ENCODE peak calls at places on chromosome 5, in six cellular contexts. One of them, this sample, is unnamed.
A peak's percentile ranks its signal among the peaks of the same experiment; 100 is the strongest.

GRCh38 chr5:144100702-144101101 is 69.8 kb downstream of the YIPF5 start:
- DNase-seq in prostate gland: no peak
- DNase-seq in GM23248: no peak
- DNase-seq in GM23338: no peak
- DNase-seq in NT2/D1: no peak
- DNase-seq in CD8-positive, alpha-beta T cell: no peak
- DNase-seq in this sample: no peak

GRCh38 chr5:132263548-132264261 is 6.2 kb downstream of the PDLIM4 start:
- DNase-seq in prostate gland: no peak
- DNase-seq in CD8-positive, alpha-beta T cell: no peak
- DNase-seq in GM23248: peak; percentile 95
- DNase-seq in GM23338: no peak
- DNase-seq in NT2/D1: no peak
- DNase-seq in this sample: no peak

GRCh38 chr5:177445052-177446016 is 1.3 kb upstream of the PRR7 start:
- DNase-seq in GM23338: no peak
- DNase-seq in CD8-positive, alpha-beta T cell: no peak
- DNase-seq in prostate gland: no peak
- DNase-seq in GM23248: no peak
- DNase-seq in NT2/D1: no peak
- DNase-seq in this sample: no peak

GRCh38 chr5:146015001-146015400 is 78.6 kb downstream of the SH3RF2 start:
- DNase-seq in NT2/D1: no peak
- DNase-seq in CD8-positive, alpha-beta T cell: no peak
- DNase-seq in GM23248: no peak
- DNase-seq in GM23338: no peak
- DNase-seq in prostate gland: no peak
- DNase-seq in this sample: no peak

GRCh38 chr5:136066705-136067271 is 38.0 kb downstream of the TGFBI start:
- DNase-seq in GM23338: peak; percentile 21
- DNase-seq in CD8-positive, alpha-beta T cell: no peak
- DNase-seq in NT2/D1: no peak
- DNase-seq in prostate gland: no peak
- DNase-seq in GM23248: peak; percentile 88
- DNase-seq in this sample: no peak

GRCh38 chr5:43485406-43485805 is 1.7 kb upstream of the TMEM267 start:
- DNase-seq in prostate gland: no peak
- DNase-seq in NT2/D1: no peak
- DNase-seq in GM23248: peak; percentile 27
- DNase-seq in GM23338: no peak
- DNase-seq in CD8-positive, alpha-beta T cell: no peak
- DNase-seq in this sample: no peak

GRCh38 chr5:61256474-61256873 is 75.6 kb upstream of the ZSWIM6 start:
- DNase-seq in prostate gland: peak; percentile 15
- DNase-seq in NT2/D1: no peak
- DNase-seq in CD8-positive, alpha-beta T cell: no peak
- DNase-seq in GM23338: no peak
- DNase-seq in GM23248: no peak
- DNase-seq in this sample: no peak

GRCh38 chr5:65255294-65255693 is 226.4 kb downstream of the ADAMTS6 start:
- DNase-seq in NT2/D1: no peak
- DNase-seq in prostate gland: no peak
- DNase-seq in CD8-positive, alpha-beta T cell: no peak
- DNase-seq in GM23338: no peak
- DNase-seq in GM23248: no peak
- DNase-seq in this sample: no peak

GRCh38 chr5:177609076-177610059 is 9.4 kb downstream of the B4GALT7 start:
- DNase-seq in prostate gland: no peak
- DNase-seq in GM23338: no peak
- DNase-seq in CD8-positive, alpha-beta T cell: no peak
- DNase-seq in GM23248: no peak
- DNase-seq in NT2/D1: no peak
- DNase-seq in this sample: no peak

GRCh38 chr5:116242363-116242762 is 157.5 kb downstream of the COMMD10 start:
- DNase-seq in GM23248: no peak
- DNase-seq in GM23338: no peak
- DNase-seq in prostate gland: no peak
- DNase-seq in NT2/D1: no peak
- DNase-seq in CD8-positive, alpha-beta T cell: no peak
- DNase-seq in this sample: no peak

GRCh38 chr5:177132504-177133118 is 962 bp upstream of the NSD1 start:
- DNase-seq in GM23338: peak; percentile 74
- DNase-seq in GM23248: peak; percentile 52
- DNase-seq in NT2/D1: no peak
- DNase-seq in CD8-positive, alpha-beta T cell: peak; percentile 18
- DNase-seq in prostate gland: no peak
- DNase-seq in this sample: peak; percentile 69

GRCh38 chr5:59164041-59164830 is 581.4 kb downstream of the RAB3C start:
- DNase-seq in prostate gland: no peak
- DNase-seq in GM23248: peak; percentile 61
- DNase-seq in CD8-positive, alpha-beta T cell: no peak
- DNase-seq in NT2/D1: no peak
- DNase-seq in GM23338: no peak
- DNase-seq in this sample: no peak

GRCh38 chr5:145483211-145483610 is 351.9 kb downstream of the PRELID2 start:
- DNase-seq in GM23248: peak; percentile 60
- DNase-seq in NT2/D1: no peak
- DNase-seq in GM23338: no peak
- DNase-seq in CD8-positive, alpha-beta T cell: no peak
- DNase-seq in prostate gland: no peak
- DNase-seq in this sample: no peak

GRCh38 chr5:177447066-177447610 is 524 bp downstream of the PRR7 start:
- DNase-seq in GM23338: peak; percentile 86
- DNase-seq in CD8-positive, alpha-beta T cell: peak; percentile 56
- DNase-seq in NT2/D1: no peak
- DNase-seq in GM23248: peak; percentile 76
- DNase-seq in prostate gland: no peak
- DNase-seq in this sample: peak; percentile 58

GRCh38 chr5:126267435-126267834 is 155.8 kb upstream of the GRAMD2B start:
- DNase-seq in prostate gland: no peak
- DNase-seq in NT2/D1: no peak
- DNase-seq in GM23248: no peak
- DNase-seq in GM23338: no peak
- DNase-seq in CD8-positive, alpha-beta T cell: no peak
- DNase-seq in this sample: no peak

GRCh38 chr5:163089926-163090325 is 347.5 kb upstream of the CCNG1 start:
- DNase-seq in prostate gland: no peak
- DNase-seq in GM23248: no peak
- DNase-seq in NT2/D1: no peak
- DNase-seq in GM23338: no peak
- DNase-seq in CD8-positive, alpha-beta T cell: no peak
- DNase-seq in this sample: no peak

DNA sequence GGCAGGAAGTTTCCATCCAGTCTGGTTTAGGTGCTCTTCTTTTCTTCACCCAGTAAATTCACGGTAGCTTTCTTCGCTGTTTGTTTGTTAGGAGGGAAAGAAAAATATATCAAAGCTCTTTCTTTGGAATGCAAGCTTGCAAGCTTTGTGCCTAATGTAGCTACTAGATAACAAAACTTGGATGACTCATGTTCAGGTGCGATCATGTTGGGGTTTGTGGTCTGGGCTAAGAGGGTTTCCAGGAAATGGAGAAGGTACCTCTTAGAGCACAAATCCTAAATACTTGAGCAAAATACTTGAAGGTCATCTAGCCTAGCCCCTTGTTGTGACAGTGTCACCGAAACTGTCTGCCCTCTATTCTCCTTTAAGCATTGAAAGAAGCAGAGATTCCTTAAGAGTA is 17.7 kb downstream of the SRP19 start:
- DNase-seq in CD8-positive, alpha-beta T cell: peak; percentile 26
- DNase-seq in GM23338: peak; percentile 19
- DNase-seq in GM23248: no peak
- DNase-seq in prostate gland: no peak
- DNase-seq in NT2/D1: no peak
- DNase-seq in this sample: no peak
- H3K36me3 ChIP-seq in CD8-positive, alpha-beta T cell: peaks cover 5% of the 10 kb centered on the region
- H3K36me3 ChIP-seq in GM23338: no peaks in the 10 kb centered on the region
- H3K36me3 ChIP-seq in GM23248: peaks cover 29% of the 10 kb centered on the region
- H3K36me3 ChIP-seq in prostate gland: no peaks in the 10 kb centered on the region
- H3K36me3 ChIP-seq in NT2/D1: peaks cover 50% of the 10 kb centered on the region
- H3K36me3 ChIP-seq in this sample: peaks cover 93% of the 10 kb centered on the region

GRCh38 chr5:139660105-139660915 is 12.2 kb downstream of the CXXC5 start:
- DNase-seq in GM23338: no peak
- DNase-seq in CD8-positive, alpha-beta T cell: no peak
- DNase-seq in prostate gland: peak; percentile 87
- DNase-seq in GM23248: peak; percentile 75
- DNase-seq in NT2/D1: no peak
- DNase-seq in this sample: peak; percentile 93
- H3K4me3 ChIP-seq in GM23338: peak overlapping the region; percentile 3
- H3K4me3 ChIP-seq in CD8-positive, alpha-beta T cell: no peak overlapping the region
- H3K4me3 ChIP-seq in prostate gland: peak overlapping the region; percentile 1
- H3K4me3 ChIP-seq in GM23248: peak overlapping the region; percentile 60
- H3K4me3 ChIP-seq in NT2/D1: no peak overlapping the region
- H3K4me3 ChIP-seq in this sample: peak overlapping the region; percentile 62

DNA sequence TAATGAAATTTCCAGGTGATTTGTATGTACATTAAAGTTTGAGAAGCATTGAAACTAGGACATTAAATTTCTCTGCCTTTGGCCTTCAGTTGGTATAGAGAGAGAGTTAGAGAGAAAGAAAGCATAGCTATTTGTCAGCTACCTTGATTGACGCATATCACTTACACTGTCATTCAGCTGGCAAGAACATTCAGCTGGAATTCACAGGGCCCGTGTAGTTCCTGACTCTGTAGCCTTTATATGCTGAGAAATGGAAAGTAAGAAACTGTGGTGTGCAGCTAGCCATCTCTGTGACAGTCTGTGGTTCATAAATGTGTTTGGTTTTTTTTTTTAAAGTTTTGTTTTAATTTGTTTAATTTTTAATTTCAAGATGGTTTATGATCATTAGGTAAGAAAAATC is 58.9 kb downstream of the DMXL1 start:
- DNase-seq in GM23248: no peak
- DNase-seq in NT2/D1: no peak
- DNase-seq in prostate gland: no peak
- DNase-seq in CD8-positive, alpha-beta T cell: no peak
- DNase-seq in GM23338: no peak
- DNase-seq in this sample: no peak
- H3K36me3 ChIP-seq in GM23248: peaks cover 21% of the 10 kb centered on the region
- H3K36me3 ChIP-seq in NT2/D1: peaks cover 7% of the 10 kb centered on the region
- H3K36me3 ChIP-seq in prostate gland: no peaks in the 10 kb centered on the region
- H3K36me3 ChIP-seq in CD8-positive, alpha-beta T cell: no peaks in the 10 kb centered on the region
- H3K36me3 ChIP-seq in GM23338: peaks cover 17% of the 10 kb centered on the region
- H3K36me3 ChIP-seq in this sample: peaks cover 61% of the 10 kb centered on the region

GRCh38 chr5:56412601-56413379 is 179.7 kb upstream of the ANKRD55 start:
- DNase-seq in GM23248: no peak
- DNase-seq in GM23338: no peak
- DNase-seq in NT2/D1: no peak
- DNase-seq in CD8-positive, alpha-beta T cell: no peak
- DNase-seq in prostate gland: peak; percentile 6
- DNase-seq in this sample: peak; percentile 67
- H3K4me3 ChIP-seq in GM23248: no peak overlapping the region
- H3K4me3 ChIP-seq in GM23338: no peak overlapping the region
- H3K4me3 ChIP-seq in NT2/D1: no peak overlapping the region
- H3K4me3 ChIP-seq in CD8-positive, alpha-beta T cell: no peak overlapping the region
- H3K4me3 ChIP-seq in prostate gland: no peak overlapping the region
- H3K4me3 ChIP-seq in this sample: no peak overlapping the region

GRCh38 chr5:71907589-71908145 is 188.6 kb downstream of the CARTPT start:
- DNase-seq in GM23338: no peak
- DNase-seq in GM23248: no peak
- DNase-seq in prostate gland: no peak
- DNase-seq in CD8-positive, alpha-beta T cell: no peak
- DNase-seq in NT2/D1: no peak
- DNase-seq in this sample: no peak

GRCh38 chr5:71905804-71906711 is 187.0 kb downstream of the CARTPT start:
- DNase-seq in GM23338: no peak
- DNase-seq in prostate gland: peak; percentile 14
- DNase-seq in CD8-positive, alpha-beta T cell: no peak
- DNase-seq in NT2/D1: no peak
- DNase-seq in GM23248: no peak
- DNase-seq in this sample: no peak

GRCh38 chr5:71907001-71907564 is 188.0 kb downstream of the CARTPT start:
- DNase-seq in NT2/D1: no peak
- DNase-seq in GM23248: no peak
- DNase-seq in GM23338: no peak
- DNase-seq in CD8-positive, alpha-beta T cell: no peak
- DNase-seq in prostate gland: peak; percentile 25
- DNase-seq in this sample: no peak

GRCh38 chr5:71903826-71904225 is 184.8 kb downstream of the CARTPT start:
- DNase-seq in CD8-positive, alpha-beta T cell: no peak
- DNase-seq in GM23248: no peak
- DNase-seq in GM23338: no peak
- DNase-seq in NT2/D1: no peak
- DNase-seq in prostate gland: no peak
- DNase-seq in this sample: no peak

GRCh38 chr5:71904852-71905251 is 185.8 kb downstream of the CARTPT start:
- DNase-seq in GM23338: no peak
- DNase-seq in GM23248: no peak
- DNase-seq in CD8-positive, alpha-beta T cell: no peak
- DNase-seq in NT2/D1: no peak
- DNase-seq in prostate gland: no peak
- DNase-seq in this sample: no peak
- H3K36me3 ChIP-seq in GM23338: no peaks in the 10 kb centered on the region
- H3K36me3 ChIP-seq in GM23248: no peaks in the 10 kb centered on the region
- H3K36me3 ChIP-seq in CD8-positive, alpha-beta T cell: no peaks in the 10 kb centered on the region
- H3K36me3 ChIP-seq in NT2/D1: no peaks in the 10 kb centered on the region
- H3K36me3 ChIP-seq in prostate gland: no peaks in the 10 kb centered on the region
- H3K36me3 ChIP-seq in this sample: no peaks in the 10 kb centered on the region

GRCh38 chr5:138366556-138367382 is 14.3 kb downstream of the KDM3B start:
- DNase-seq in GM23338: no peak
- DNase-seq in GM23248: no peak
- DNase-seq in prostate gland: no peak
- DNase-seq in CD8-positive, alpha-beta T cell: no peak
- DNase-seq in NT2/D1: no peak
- DNase-seq in this sample: no peak
- H3K4me3 ChIP-seq in GM23338: no peak overlapping the region
- H3K4me3 ChIP-seq in GM23248: no peak overlapping the region
- H3K4me3 ChIP-seq in prostate gland: no peak overlapping the region
- H3K4me3 ChIP-seq in CD8-positive, alpha-beta T cell: no peak overlapping the region
- H3K4me3 ChIP-seq in NT2/D1: no peak overlapping the region
- H3K4me3 ChIP-seq in this sample: no peak overlapping the region